ENCODE peak calls at places on chromosomes 11 and 22, in seven cellular contexts. F is uterus; Y is GM12878; V is thoracic aorta; R is GM23248; T is CD4-positive, alpha-beta memory T cell; U is mesenchymal stem cell. O is an unnamed sample. For H3K4me1 and H3K9me3, the result is how much of the 10 kb centered on the place peaks cover.

GRCh38 chr11:111976614-111977140 is 39.5 kb downstream of the DIXDC1 start:
- DNase-seq in T (no peak), R (peak), F (peak), V (peak), U (no peak), Y (no peak), O (no peak)

GRCh38 chr11:76823481-76824028 is 37.2 kb upstream of the ACER3 start:
- DNase-seq in Y (no peak), U (peak), V (no peak), T (no peak), F (no peak), R (peak), O (no peak)

GRCh38 chr11:107741044-107741823 is 29.4 kb upstream of the SLN start:
- DNase-seq in U (peak), Y (peak), F (no peak), R (peak), T (no peak), V (no peak), O (no peak)

GRCh38 chr11:84498016-84498415 is 1129.1 kb downstream of the DLG2 start:
- DNase-seq in T (no peak), F (no peak), U (peak), Y (no peak), V (peak), R (peak), O (no peak)

GRCh38 chr11:135008001-135008405 is 596.0 kb upstream of the B3GAT1 start:
- DNase-seq in R (no peak), V (no peak), F (no peak), T (no peak), Y (no peak), U (no peak), O (no peak)

GRCh38 chr11:57798905-57799559 is 37.4 kb downstream of the CTNND1 start:
- DNase-seq in V (no peak), T (no peak), R (peak), Y (no peak), F (no peak), U (peak), O (no peak)

GRCh38 chr11:91805293-91805692 is 419.3 kb upstream of the FAT3 start:
- DNase-seq in F (no peak), R (no peak), Y (no peak), U (no peak), T (no peak), V (no peak), O (no peak)

GRCh38 chr11:19800714-19801519 is 88.3 kb downstream of the NAV2 start:
- DNase-seq in U (no peak), F (no peak), T (no peak), V (no peak), R (no peak), Y (no peak), O (no peak)

GRCh38 chr22:19798825-19799224 is 38.2 kb downstream of the TBX1 start:
- DNase-seq in V (no peak), F (no peak), U (no peak), R (no peak), T (no peak), Y (no peak), O (no peak)

GRCh38 chr11:69295079-69295994 is 1.4 kb downstream of the MYEOV start:
- DNase-seq in U (no peak), F (no peak), R (no peak), V (no peak), Y (no peak), T (no peak), O (no peak)

GRCh38 chr11:119029069-119029339 is 1.7 kb downstream of the SLC37A4 start:
- DNase-seq in Y (no peak), V (no peak), U (no peak), R (no peak), T (no peak), F (no peak), O (no peak)

GRCh38 chr11:102727890-102728289 is 3.1 kb upstream of the MMP8 start:
- DNase-seq in R (peak), T (no peak), V (no peak), Y (no peak), F (no peak), U (peak), O (no peak)

GRCh38 chr11:90639687-90640086 is 416.8 kb upstream of the CHORDC1 start:
- DNase-seq in T (no peak), U (no peak), V (no peak), F (no peak), Y (no peak), R (no peak), O (no peak)

GRCh38 chr11:116062526-116063171 is 558.4 kb upstream of the CADM1 start:
- DNase-seq in F (no peak), V (no peak), T (no peak), U (peak), R (no peak), Y (no peak), O (no peak)

GRCh38 chr22:40635008-40635939 is 1.2 kb downstream of the MRTFA start:
- DNase-seq in R (peak), V (no peak), U (no peak), T (no peak), F (peak), Y (no peak), O (no peak)

GRCh38 chr11:59614277-59615131 is 1.1 kb downstream of the OSBP start:
- DNase-seq in T (no peak), U (peak), V (no peak), R (peak), Y (no peak), F (no peak), O (peak)

GRCh38 chr11:5608778-5609177 is 12.3 kb downstream of the TRIM6 start:
- DNase-seq in T (no peak), Y (no peak), U (no peak), R (no peak), V (no peak), F (no peak), O (no peak)

GRCh38 chr11:77086521-77087472 is 15.8 kb upstream of the OMP start:
- DNase-seq in Y (no peak), U (no peak), T (no peak), V (no peak), R (no peak), F (no peak), O (no peak)

GRCh38 chr11:130213979-130214281 is 54.3 kb downstream of the ST14 start:
- DNase-seq in Y (no peak), T (no peak), V (no peak), F (no peak), U (no peak), R (no peak), O (no peak)

GRCh38 chr11:72668645-72669347 is 5.4 kb downstream of the PDE2A start:
- DNase-seq in R (no peak), U (no peak), F (no peak), T (no peak), Y (peak), V (no peak), O (no peak)

GRCh38 chr22:20747223-20747622 is 26.7 kb upstream of the SERPIND1 start:
- DNase-seq in V (no peak), Y (no peak), T (no peak), R (no peak), F (no peak), U (no peak), O (no peak)

GRCh38 chr11:117597083-117597482 is 199.9 kb downstream of the DSCAML1 start:
- DNase-seq in V (no peak), T (peak), F (no peak), R (peak), U (peak), Y (no peak), O (peak)

GRCh38 chr22:28411125-28411524 is 268.5 kb downstream of the TTC28 start:
- DNase-seq in Y (no peak), V (no peak), T (no peak), R (peak), F (no peak), U (no peak), O (no peak)

GRCh38 chr11:135075740-135076139 is 663.7 kb upstream of the B3GAT1 start:
- DNase-seq in U (peak), Y (no peak), R (peak), T (peak), V (peak), F (peak), O (peak)

GRCh38 chr22:20782601-20783299 is 8.8 kb downstream of the SERPIND1 start:
- DNase-seq in V (no peak), F (no peak), Y (no peak), U (no peak), T (no peak), R (peak), O (no peak)

GRCh38 chr11:96014234-96014633 is 90.3 kb upstream of the MTMR2 start:
- DNase-seq in F (no peak), R (peak), U (peak), T (peak), Y (peak), V (no peak), O (peak)

GRCh38 chr22:46750861-46751260 is 11.6 kb upstream of the TBC1D22A start:
- DNase-seq in R (no peak), Y (no peak), V (no peak), T (no peak), F (no peak), U (no peak), O (no peak)

GRCh38 chr11:69280994-69281393 is 13.0 kb upstream of the MYEOV start:
- DNase-seq in F (no peak), U (peak), Y (no peak), T (no peak), V (no peak), R (peak), O (no peak)

GRCh38 chr11:109426442-109426841 is 4.5 kb downstream of the C11orf87 start:
- DNase-seq in R (peak), V (no peak), F (no peak), Y (no peak), U (peak), T (no peak), O (no peak)

GRCh38 chr11:75421035-75421602 is 11.9 kb downstream of the KLHL35 start:
- DNase-seq in V (no peak), T (no peak), R (no peak), U (no peak), F (no peak), Y (no peak), O (no peak)

GRCh38 chr11:64305075-64305690 is at the start of gene ESRRA:
- DNase-seq in Y (peak), T (peak), F (peak), U (peak), R (peak), V (peak), O (peak)

GRCh38 chr11:120883404-120884135 is 140.3 kb upstream of the TBCEL start:
- DNase-seq in F (peak), R (peak), T (no peak), V (peak), U (peak), Y (no peak), O (no peak)

GRCh38 chr11:12585861-12586260 is 88.4 kb upstream of the TEAD1 start:
- DNase-seq in T (no peak), U (no peak), Y (no peak), V (no peak), R (no peak), F (no peak), O (no peak)

GRCh38 chr22:42364641-42365336 is 67.4 kb downstream of the NFAM1 start:
- DNase-seq in U (no peak), Y (no peak), R (peak), V (no peak), F (peak), T (no peak), O (no peak)

GRCh38 chr11:30016588-30017363 is at the start of gene KCNA4:
- DNase-seq in T (no peak), Y (no peak), R (peak), F (no peak), V (no peak), U (no peak), O (no peak)

GRCh38 chr22:18977824-18978425 is 41.8 kb upstream of the PRODH start:
- DNase-seq in F (no peak), R (no peak), Y (no peak), V (no peak), T (no peak), U (no peak), O (no peak)

GRCh38 chr11:64068705-64069400 is 33.1 kb downstream of the FLRT1 start:
- DNase-seq in F (no peak), Y (no peak), T (no peak), U (no peak), V (no peak), R (no peak), O (no peak)

GRCh38 chr11:87628161-87628560 is 547.1 kb downstream of the RAB38 start:
- DNase-seq in V (no peak), U (no peak), T (no peak), F (no peak), R (no peak), Y (no peak), O (no peak)

GRCh38 chr11:62558669-62559068 is 12.1 kb upstream of the AHNAK start:
- DNase-seq in U (no peak), F (no peak), Y (no peak), R (no peak), T (no peak), V (no peak), O (no peak)
- H3K4me1 ChIP-seq in U (half or more), F (under half), Y (half or more), R (half or more), T (half or more), V (under half), O (half or more)

DNA sequence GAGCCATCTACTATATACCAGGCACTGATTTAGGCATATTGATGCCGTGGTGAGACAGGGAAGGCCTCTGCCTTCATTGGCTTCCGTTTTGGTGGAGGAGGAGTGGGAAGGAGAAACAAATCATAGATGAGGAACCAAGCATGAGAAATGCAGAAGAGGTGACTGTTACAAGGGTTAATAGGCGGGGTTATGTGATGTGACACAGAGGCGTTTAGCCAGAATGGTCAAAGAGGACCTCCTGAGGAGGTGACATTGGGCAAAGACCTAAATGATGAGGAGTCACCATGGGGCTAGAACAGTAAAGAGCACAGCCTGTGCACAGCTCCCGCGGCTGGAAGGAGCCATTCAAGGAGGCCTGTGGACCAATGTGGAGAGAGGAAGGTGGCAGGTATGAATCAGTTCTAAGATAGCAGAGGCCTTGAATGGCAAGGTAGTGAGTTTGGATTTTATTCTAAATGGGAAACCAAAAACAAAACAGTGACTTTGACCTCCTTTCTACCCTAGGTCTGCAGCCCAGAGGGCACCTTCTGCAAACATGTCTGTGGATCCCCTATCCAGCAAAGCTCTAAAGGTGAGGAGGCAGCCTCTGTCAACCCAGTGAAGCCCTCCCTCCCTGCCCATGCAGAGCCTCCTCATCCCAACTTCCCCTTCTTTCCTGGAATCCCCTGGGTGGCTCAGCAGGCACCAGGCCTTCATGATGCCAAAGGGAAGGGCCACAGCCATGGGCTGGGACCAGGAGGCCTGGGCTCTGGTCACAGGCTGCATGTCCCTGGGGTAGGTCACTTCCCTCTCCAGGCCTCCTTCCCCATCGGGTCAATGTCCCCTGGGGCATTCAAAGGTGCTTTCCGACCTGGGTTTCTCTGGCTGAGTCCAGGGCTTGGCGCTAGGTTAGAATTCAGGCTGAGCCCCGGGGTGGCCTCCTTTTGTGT is 11.8 kb downstream of the MAFF start:
- DNase-seq in R (no peak), T (no peak), F (no peak), Y (peak), V (no peak), U (peak), O (no peak)
- H3K27ac ChIP-seq in R (no peak), T (peak), F (no peak), Y (peak), V (peak), U (no peak), O (no peak)

DNA sequence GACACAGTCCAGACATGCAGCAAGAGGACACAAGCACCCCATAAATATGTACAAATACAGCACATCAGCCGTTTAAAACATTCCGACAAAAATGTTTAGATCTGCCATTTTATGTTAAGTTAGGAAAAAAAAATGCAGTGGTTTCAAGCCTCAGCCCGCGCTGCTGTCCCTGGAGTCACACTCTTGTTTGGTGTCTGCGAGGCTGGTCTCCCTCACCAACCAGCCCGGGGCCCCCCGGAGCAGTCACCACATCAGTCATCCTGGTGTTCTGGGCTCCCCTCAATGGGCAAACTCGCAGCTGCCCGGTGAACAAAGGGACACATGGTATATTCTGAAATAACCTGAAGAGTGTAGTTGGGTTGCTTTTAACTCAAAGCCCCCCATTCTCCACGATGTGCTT is 1022.2 kb downstream of the BRD1 start:
- DNase-seq in T (no peak), F (no peak), R (no peak), V (no peak), U (no peak), Y (no peak), O (no peak)
- H3K9me3 ChIP-seq in T (under half), F (under half), R (under half), V (under half), U (under half), Y (under half), O (under half)

GRCh38 chr11:2998073-2998850 is 6.1 kb upstream of the NAP1L4 start:
- DNase-seq in R (no peak), V (no peak), Y (no peak), U (no peak), F (no peak), T (no peak), O (no peak)
- H3K4me1 ChIP-seq in R (under half), V (under half), Y (under half), U (under half), F (under half), T (under half), O (under half)

DNA sequence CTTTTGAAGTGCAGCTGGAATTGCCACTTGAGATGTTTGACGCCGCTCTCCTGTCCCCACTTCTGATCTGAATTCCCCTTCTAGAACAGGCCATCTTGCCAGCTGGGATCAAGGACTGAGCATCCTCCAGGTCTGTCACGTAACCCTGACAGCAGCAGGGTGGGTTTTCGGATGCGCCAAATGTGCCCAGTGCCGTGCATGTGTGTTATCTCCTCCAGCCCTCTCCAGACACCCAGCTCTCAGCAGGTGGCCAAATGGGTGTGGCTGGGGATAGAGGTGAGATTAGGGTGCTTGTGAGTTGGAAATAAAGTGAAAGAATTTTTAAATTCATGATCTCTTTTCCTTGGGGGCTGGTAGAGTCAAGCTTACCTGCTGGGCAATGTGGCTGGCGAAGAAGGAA is 3.3 kb downstream of the OSBP2 start:
- DNase-seq in R (no peak), V (no peak), Y (no peak), T (no peak), F (no peak), U (no peak), O (no peak)
- H3K27ac ChIP-seq in R (no peak), V (no peak), Y (no peak), T (no peak), F (no peak), U (no peak), O (no peak)

DNA sequence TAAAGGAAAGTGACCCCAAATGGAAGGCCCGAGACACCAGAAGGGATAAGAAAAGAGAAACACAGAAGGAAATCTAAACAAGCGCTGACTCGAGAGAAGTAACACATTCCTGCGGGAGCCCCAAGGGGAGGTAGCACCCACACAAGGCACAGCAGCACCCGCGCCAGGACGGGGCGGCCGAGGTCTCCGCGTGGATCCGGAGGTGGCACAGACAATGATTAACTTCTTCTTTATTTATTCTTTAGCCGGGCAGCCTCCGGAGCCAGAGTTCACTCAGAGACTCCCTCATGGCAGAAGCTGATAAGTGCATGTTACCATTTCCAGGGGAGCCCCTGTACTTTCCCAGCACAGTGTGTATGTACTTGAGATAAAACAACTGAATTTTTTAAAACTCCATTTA is 5.1 kb downstream of the TOLLIP start:
- DNase-seq in R (no peak), F (no peak), V (no peak), T (no peak), Y (no peak), U (no peak), O (no peak)
- H3K9me3 ChIP-seq in R (under half), F (under half), V (under half), T (under half), Y (under half), U (under half), O (under half)